ENCODE peak calls at places on chromosomes 6 and 20, in five cellular contexts. J is psoas muscle, B is immature natural killer cell, C is transverse colon, O is upper lobe of right lung. Q is an unnamed sample.

GRCh38 chr20:8583209-8584106 is 451.4 kb downstream of the PLCB1 start:
- DNase-seq in O (no peak), C (peak; percentile 13), J (no peak), B (no peak), Q (no peak)

GRCh38 chr20:22070546-22070945 is 365.1 kb downstream of the PAX1 start:
- DNase-seq in C (peak; percentile 6), O (no peak), J (peak; percentile 71), B (no peak), Q (no peak)

GRCh38 chr20:58855506-58856314 is 3.2 kb downstream of the GNAS start:
- DNase-seq in C (no peak), B (no peak), O (no peak), J (no peak), Q (no peak)

GRCh38 chr20:25058051-25058796 is at the start of gene ACSS1:
- DNase-seq in C (peak; percentile 78), O (peak; percentile 89), J (peak; percentile 84), B (peak; percentile 82), Q (peak; percentile 55)

GRCh38 chr6:32779036-32779435 is 15.7 kb upstream of the HLA-DQB2 start:
- DNase-seq in C (no peak), B (no peak), O (no peak), J (no peak), Q (no peak)

GRCh38 chr6:98583506-98583905 is 250.9 kb upstream of the POU3F2 start:
- DNase-seq in J (no peak), C (no peak), O (no peak), B (no peak), Q (no peak)

GRCh38 chr6:8243462-8243861 is 141.1 kb upstream of the EEF1E1 start:
- DNase-seq in O (no peak), J (no peak), B (no peak), C (no peak), Q (no peak)

GRCh38 chr20:34538671-34539123 is 19.8 kb upstream of the MAP1LC3A start:
- DNase-seq in C (peak; percentile 55), B (peak; percentile 35), J (peak; percentile 76), O (peak; percentile 74), Q (no peak)

GRCh38 chr6:105819774-105820173 is 266.4 kb upstream of the PRDM1 start:
- DNase-seq in J (no peak), O (no peak), B (no peak), C (no peak), Q (no peak)

GRCh38 chr6:7237653-7238190 is 75.3 kb downstream of the SSR1 start:
- DNase-seq in J (no peak), O (no peak), B (no peak), C (no peak), Q (no peak)

GRCh38 chr6:137698636-137699035 is 168.4 kb upstream of the TNFAIP3 start:
- DNase-seq in C (peak; percentile 15), J (no peak), B (no peak), O (no peak), Q (no peak)

GRCh38 chr20:35302421-35303335 is 10.5 kb upstream of the FAM83C start:
- DNase-seq in O (peak; percentile 20), B (no peak), C (no peak), J (no peak), Q (no peak)